ENCODE peak calls at places on chromosomes 12 and 14, in four cellular contexts. J is central memory CD4-positive, alpha-beta T cell; T is Calu3; A is stimulated activated CD4-positive, alpha-beta T cell treated with anti-CD3 and anti-CD28 coated beads, Interleukin-1b, Interleukin-23, amount 100 ng/mL, for 24 hours. Z is an unnamed sample.

GRCh38 chr12:59595097-59595496 is 732 bp upstream of the SLC16A7 start:
- DNase-seq in J (no peak), T (no peak), A (no peak), Z (no peak)

GRCh38 chr12:130198026-130198662 is 35.9 kb downstream of the FZD10 start:
- DNase-seq in J (no peak), T (no peak), A (no peak), Z (no peak)

GRCh38 chr14:59240356-59240755 is 51.9 kb downstream of the DAAM1 start:
- DNase-seq in J (no peak), T (no peak), A (no peak), Z (no peak)

GRCh38 chr14:103705158-103705523 is 10.1 kb downstream of the XRCC3 start:
- DNase-seq in J (no peak), T (no peak), A (no peak), Z (no peak)

GRCh38 chr12:25249951-25250738 is 584 bp downstream of the KRAS start:
- DNase-seq in J (peak; percentile 47), T (peak; percentile 34), A (no peak), Z (peak; percentile 57)

GRCh38 chr12:53102883-53103807 is at the start of gene SOAT2:
- DNase-seq in J (peak; percentile 51), T (no peak), A (no peak), Z (no peak)

GRCh38 chr12:120862664-120863063 is 41.5 kb downstream of the SPPL3 start:
- DNase-seq in J (no peak), T (no peak), A (no peak), Z (no peak)

GRCh38 chr14:98954347-98955000 is 317.5 kb downstream of the BCL11B start:
- DNase-seq in J (no peak), T (no peak), A (no peak), Z (no peak)

GRCh38 chr14:105279642-105280361 is 21.0 kb downstream of the BRF1 start:
- DNase-seq in J (no peak), T (no peak), A (no peak), Z (no peak)

GRCh38 chr12:1777798-1778197 is 42.6 kb upstream of the LRTM2 start:
- DNase-seq in J (no peak), T (no peak), A (no peak), Z (no peak)

GRCh38 chr12:11944321-11944720 is 126.4 kb upstream of the BCL2L14 start:
- DNase-seq in J (no peak), T (no peak), A (no peak), Z (no peak)

GRCh38 chr14:79278286-79278797 is 933.0 kb downstream of the DIO2 start:
- DNase-seq in J (no peak), T (no peak), A (no peak), Z (no peak)

GRCh38 chr12:62758216-62758615 is 176.7 kb downstream of the PPM1H start:
- DNase-seq in J (no peak), T (no peak), A (no peak), Z (no peak)

GRCh38 chr12:120534703-120535655 is 823 bp downstream of the RNF10 start:
- DNase-seq in J (peak; percentile 53), T (peak; percentile 67), A (no peak), Z (peak; percentile 56)

GRCh38 chr12:39788235-39788634 is 168.6 kb upstream of the ABCD2 start:
- DNase-seq in J (no peak), T (no peak), A (no peak), Z (no peak)

GRCh38 chr12:43104524-43104923 is 447.5 kb downstream of the ADAMTS20 start:
- DNase-seq in J (no peak), T (no peak), A (no peak), Z (no peak)